ENCODE peak calls at places on chromosomes 1 and 21, in nine cellular contexts. L, W, Z, M, Y, I, K, V and P are unnamed samples.

GRCh38 chr1:80534606-80535360 is 1266.0 kb upstream of the ADGRL2 start:
- DNase-seq in L (no peak), W (no peak), Z (no peak), M (no peak), Y (no peak), I (no peak), K (no peak), V (peak), P (no peak)

GRCh38 chr1:177945943-177946650 is 23.8 kb downstream of the SEC16B start:
- DNase-seq in L (peak), W (peak), Z (peak), M (peak), Y (no peak), I (peak), K (peak), V (peak), P (peak)

GRCh38 chr1:182990413-182991144 is 32.6 kb upstream of the LAMC1 start:
- DNase-seq in L (no peak), W (no peak), Z (no peak), M (no peak), Y (no peak), I (no peak), K (no peak), V (no peak), P (no peak)

GRCh38 chr1:204261266-204261665 is 47.5 kb upstream of the GOLT1A start:
- DNase-seq in L (no peak), W (no peak), Z (no peak), M (no peak), Y (no peak), I (no peak), K (no peak), V (no peak), P (no peak)

GRCh38 chr1:109201123-109201703 is 12.5 kb upstream of the SARS1 start:
- DNase-seq in L (peak), W (peak), Z (peak), M (peak), Y (peak), I (peak), K (peak), V (peak), P (peak)

GRCh38 chr1:6624712-6625578 is at the start of gene THAP3:
- DNase-seq in L (peak), W (peak), Z (peak), M (peak), Y (peak), I (peak), K (peak), V (peak), P (peak)

GRCh38 chr1:228842094-228842775 is 107.0 kb downstream of the RHOU start:
- DNase-seq in L (no peak), W (no peak), Z (peak), M (peak), Y (no peak), I (no peak), K (peak), V (peak), P (peak)

GRCh38 chr1:94240822-94241221 is 3.4 kb upstream of the ARHGAP29 start:
- DNase-seq in L (no peak), W (no peak), Z (peak), M (no peak), Y (no peak), I (no peak), K (no peak), V (no peak), P (no peak)

GRCh38 chr1:193019442-193020026 is 39.6 kb downstream of the UCHL5 start:
- DNase-seq in L (peak), W (no peak), Z (peak), M (peak), Y (no peak), I (peak), K (peak), V (peak), P (no peak)

GRCh38 chr1:23804183-23804582 is 3.6 kb upstream of the GALE start:
- DNase-seq in L (no peak), W (no peak), Z (no peak), M (no peak), Y (no peak), I (no peak), K (no peak), V (no peak), P (peak)

GRCh38 chr1:28269529-28269928 is 10.2 kb downstream of the SESN2 start:
- DNase-seq in L (no peak), W (no peak), Z (no peak), M (no peak), Y (no peak), I (no peak), K (no peak), V (no peak), P (no peak)

GRCh38 chr1:161962094-161962887 is 61.4 kb downstream of the OLFML2B start:
- DNase-seq in L (no peak), W (peak), Z (peak), M (no peak), Y (no peak), I (no peak), K (peak), V (peak), P (peak)

GRCh38 chr1:243493156-243494129 is 237.6 kb downstream of the SDCCAG8 start:
- DNase-seq in L (no peak), W (no peak), Z (no peak), M (peak), Y (no peak), I (no peak), K (no peak), V (peak), P (no peak)

GRCh38 chr1:4969556-4970129 is 315.2 kb downstream of the AJAP1 start:
- DNase-seq in L (no peak), W (no peak), Z (no peak), M (no peak), Y (no peak), I (no peak), K (no peak), V (no peak), P (peak)

GRCh38 chr1:29849038-29849750 is 612.9 kb downstream of the PTPRU start:
- DNase-seq in L (peak), W (peak), Z (peak), M (peak), Y (peak), I (peak), K (no peak), V (peak), P (peak)

GRCh38 chr1:154352245-154352580 is 26.9 kb downstream of the ATP8B2 start:
- DNase-seq in L (no peak), W (no peak), Z (no peak), M (no peak), Y (no peak), I (peak), K (no peak), V (no peak), P (no peak)

GRCh38 chr21:15520811-15521643 is 208.8 kb upstream of the USP25 start:
- DNase-seq in L (no peak), W (no peak), Z (no peak), M (no peak), Y (no peak), I (peak), K (no peak), V (peak), P (no peak)

GRCh38 chr1:43147625-43148319 is 24.3 kb downstream of the EBNA1BP2 start:
- DNase-seq in L (peak), W (peak), Z (peak), M (peak), Y (no peak), I (peak), K (peak), V (peak), P (peak)

GRCh38 chr1:228276361-228276831 is 68.6 kb downstream of the OBSCN start:
- DNase-seq in L (no peak), W (no peak), Z (peak), M (no peak), Y (no peak), I (peak), K (no peak), V (no peak), P (no peak)

GRCh38 chr1:177069489-177069888 is 95.0 kb downstream of the ASTN1 start:
- DNase-seq in L (no peak), W (no peak), Z (no peak), M (no peak), Y (no peak), I (no peak), K (no peak), V (no peak), P (no peak)

GRCh38 chr21:31604591-31605190 is 54.8 kb upstream of the SOD1 start:
- DNase-seq in L (peak), W (peak), Z (peak), M (peak), Y (peak), I (peak), K (peak), V (peak), P (peak)

GRCh38 chr1:40646385-40646784 is 19.1 kb downstream of the RIMS3 start:
- DNase-seq in L (no peak), W (no peak), Z (peak), M (no peak), Y (no peak), I (no peak), K (no peak), V (peak), P (no peak)

GRCh38 chr1:118158918-118159317 is 26.1 kb downstream of the SPAG17 start:
- DNase-seq in L (no peak), W (no peak), Z (no peak), M (no peak), Y (no peak), I (no peak), K (no peak), V (peak), P (no peak)

GRCh38 chr1:175892686-175893085 is 149.3 kb upstream of the TNR start:
- DNase-seq in L (no peak), W (no peak), Z (peak), M (no peak), Y (no peak), I (no peak), K (no peak), V (no peak), P (peak)

GRCh38 chr1:212401838-212402582 is 12.7 kb downstream of the PACC1 start:
- DNase-seq in L (no peak), W (no peak), Z (peak), M (no peak), Y (no peak), I (no peak), K (no peak), V (no peak), P (peak)

GRCh38 chr1:224622831-224623230 is 6.7 kb downstream of the CNIH3 start:
- DNase-seq in L (no peak), W (no peak), Z (no peak), M (no peak), Y (no peak), I (no peak), K (no peak), V (no peak), P (no peak)

GRCh38 chr21:41611966-41612606 is 104.1 kb upstream of the TMPRSS2 start:
- DNase-seq in L (no peak), W (no peak), Z (peak), M (no peak), Y (no peak), I (peak), K (no peak), V (no peak), P (peak)

GRCh38 chr1:27152829-27153548 is 1.9 kb downstream of the SLC9A1 start:
- DNase-seq in L (no peak), W (no peak), Z (no peak), M (no peak), Y (no peak), I (no peak), K (no peak), V (no peak), P (peak)

GRCh38 chr1:206734499-206735142 is 36.0 kb upstream of the IL19 start:
- DNase-seq in L (peak), W (peak), Z (peak), M (peak), Y (peak), I (peak), K (no peak), V (peak), P (peak)

GRCh38 chr1:109622895-109623294 is 3.3 kb downstream of the AMPD2 start:
- DNase-seq in L (no peak), W (no peak), Z (no peak), M (no peak), Y (no peak), I (no peak), K (no peak), V (no peak), P (peak)

GRCh38 chr1:225418059-225418458 is 9.8 kb downstream of the LBR start:
- DNase-seq in L (no peak), W (no peak), Z (no peak), M (no peak), Y (no peak), I (no peak), K (no peak), V (no peak), P (no peak)

GRCh38 chr1:116881879-116882520 is 27.7 kb upstream of the PTGFRN start:
- DNase-seq in L (no peak), W (peak), Z (peak), M (peak), Y (no peak), I (no peak), K (no peak), V (peak), P (peak)

GRCh38 chr21:44487831-44488230 is 32.5 kb downstream of the LRRC3 start:
- DNase-seq in L (no peak), W (peak), Z (peak), M (peak), Y (no peak), I (peak), K (no peak), V (no peak), P (peak)

GRCh38 chr1:1671365-1672119 is 12.7 kb upstream of the CDK11B start:
- DNase-seq in L (peak), W (no peak), Z (no peak), M (no peak), Y (no peak), I (no peak), K (no peak), V (no peak), P (no peak)